ENCODE peak calls at places on chromosomes 7 and 10, in ten cellular contexts. Y is AG04450, F is astrocyte, Z is upper lobe of right lung, U is A549, M is heart left ventricle, C is kidney epithelial cell, J is breast epithelium, S is IMR-90, D is fibroblast of the aortic adventitia. N is an unnamed sample.

GRCh38 chr10:30542001-30542861 is 87.3 kb downstream of the LYZL2 start:
- DNase-seq in U (no peak), Z (no peak), J (no peak), M (no peak), F (no peak), D (no peak), Y (no peak), C (no peak), S (no peak), N (no peak)

GRCh38 chr10:17174626-17175025 is 26.8 kb downstream of the TRDMT1 start:
- DNase-seq in M (no peak), Z (no peak), Y (no peak), J (no peak), F (no peak), D (no peak), S (no peak), C (no peak), U (no peak), N (no peak)

GRCh38 chr7:144069511-144069910 is at the start of gene OR2A25:
- DNase-seq in F (no peak), Y (no peak), D (no peak), J (no peak), Z (no peak), S (no peak), C (no peak), M (no peak), U (no peak), N (no peak)

GRCh38 chr10:24483701-24484100 is 240.0 kb downstream of the ARHGAP21 start:
- DNase-seq in J (peak), C (peak), S (peak), Z (peak), U (peak), M (no peak), Y (no peak), F (peak), D (peak), N (no peak)

GRCh38 chr7:129014501-129015101 is 40.3 kb downstream of the TNPO3 start:
- DNase-seq in D (no peak), S (no peak), Z (no peak), F (no peak), M (no peak), C (no peak), Y (no peak), J (no peak), U (no peak), N (no peak)

GRCh38 chr10:28631896-28632596 is 45.3 kb upstream of the BAMBI start:
- DNase-seq in M (no peak), J (no peak), F (peak), C (peak), Z (no peak), Y (no peak), U (no peak), S (peak), D (no peak), N (no peak)

GRCh38 chr7:157616931-157617330 is 280.1 kb downstream of the DNAJB6 start:
- DNase-seq in F (no peak), D (no peak), Y (no peak), C (no peak), J (no peak), M (no peak), Z (no peak), S (no peak), U (no peak), N (no peak)

GRCh38 chr7:2523461-2523905 is 3.9 kb downstream of the LFNG start:
- DNase-seq in U (no peak), C (no peak), Y (no peak), S (no peak), M (no peak), F (no peak), D (no peak), J (peak), Z (peak), N (no peak)

GRCh38 chr10:24617771-24618396 is 105.8 kb downstream of the ARHGAP21 start:
- DNase-seq in Y (no peak), U (peak), F (peak), D (peak), Z (peak), M (peak), J (no peak), C (no peak), S (peak), N (peak)

GRCh38 chr10:1509003-1509402 is 228.3 kb downstream of the ADARB2 start:
- DNase-seq in D (no peak), Z (no peak), Y (no peak), C (no peak), M (no peak), U (no peak), J (no peak), S (no peak), F (no peak), N (no peak)

GRCh38 chr10:104332243-104333036 is 5.8 kb downstream of the ITPRIP start:
- DNase-seq in F (no peak), M (no peak), Z (no peak), U (no peak), J (no peak), S (no peak), C (no peak), Y (no peak), D (no peak), N (no peak)

GRCh38 chr10:71713135-71714040 is 6.2 kb downstream of the C10orf105 start:
- DNase-seq in U (no peak), S (peak), F (peak), Z (peak), Y (peak), J (peak), D (peak), C (no peak), M (peak), N (peak)

GRCh38 chr7:23672033-23672432 is 8.0 kb upstream of the FAM221A start:
- DNase-seq in J (no peak), Y (no peak), C (no peak), D (no peak), M (no peak), Z (no peak), F (no peak), U (no peak), S (peak), N (no peak)

GRCh38 chr7:87474533-87475358 is 734 bp downstream of the ABCB4 start:
- DNase-seq in C (peak), F (peak), J (no peak), Z (no peak), D (peak), S (no peak), U (no peak), Y (no peak), M (peak), N (no peak)

GRCh38 chr7:141351175-141351574 is 200.0 kb upstream of the AGK start:
- DNase-seq in U (no peak), J (no peak), S (no peak), Y (no peak), M (no peak), Z (no peak), D (no peak), F (no peak), C (no peak), N (no peak)

GRCh38 chr10:116891208-116891607 is 41.9 kb downstream of the ENO4 start:
- DNase-seq in J (no peak), D (peak), Z (no peak), S (peak), M (peak), C (no peak), F (peak), Y (peak), U (no peak), N (no peak)

GRCh38 chr10:48770558-48771089 is 86.0 kb downstream of the WDFY4 start:
- DNase-seq in S (no peak), Z (no peak), C (no peak), U (no peak), F (no peak), M (no peak), J (no peak), Y (no peak), D (no peak), N (no peak)

GRCh38 chr7:41294556-41295454 is 408.1 kb downstream of the INHBA start:
- DNase-seq in J (no peak), Z (no peak), M (no peak), C (no peak), U (no peak), F (no peak), S (no peak), Y (no peak), D (no peak), N (no peak)

GRCh38 chr7:47284691-47285246 is 297.1 kb downstream of the TNS3 start:
- DNase-seq in D (no peak), C (no peak), S (no peak), F (no peak), J (no peak), Z (no peak), M (no peak), Y (no peak), U (no peak), N (no peak)

GRCh38 chr10:122350893-122351292 is 23.6 kb upstream of the PLEKHA1 start:
- DNase-seq in F (no peak), Y (no peak), M (peak), Z (no peak), C (no peak), U (no peak), J (no peak), S (no peak), D (no peak), N (no peak)

DNA sequence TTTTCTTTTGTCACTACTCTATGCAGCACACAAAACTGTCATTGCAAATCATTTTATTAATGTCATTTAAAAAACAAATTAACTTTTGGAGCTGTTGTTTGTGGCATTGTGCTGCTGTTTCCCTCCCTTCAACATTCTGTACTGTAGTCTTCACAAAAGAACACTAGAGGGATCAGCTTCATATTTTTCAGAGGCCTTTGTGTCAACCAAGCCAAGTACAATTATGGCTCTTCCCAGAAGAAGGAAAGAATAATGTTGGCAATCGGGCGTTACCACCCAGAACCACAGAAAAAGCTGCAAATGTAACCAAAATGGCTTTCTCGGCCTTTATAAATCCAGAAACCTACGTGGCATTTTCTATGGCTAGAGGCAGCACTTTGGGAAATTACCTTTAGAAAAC is 98.9 kb upstream of the COL1A2 start:
- DNase-seq in F (peak), D (peak), J (no peak), C (no peak), Z (no peak), S (peak), Y (peak), M (no peak), U (peak), N (no peak)
- H3K4me3 ChIP-seq in F (no peak), D (peak), J (no peak), C (no peak), Z (no peak), S (peak), Y (peak), M (peak), U (no peak), N (peak)

GRCh38 chr7:28955723-28956607 is 2.2 kb downstream of the TRIL start:
- DNase-seq in Y (no peak), S (peak), M (peak), J (peak), C (no peak), Z (peak), D (peak), U (peak), F (no peak), N (peak)

GRCh38 chr7:28956608-28957063 is 1.5 kb downstream of the TRIL start:
- DNase-seq in D (peak), F (peak), Y (no peak), S (peak), M (peak), C (peak), U (peak), J (peak), Z (peak), N (peak)

GRCh38 chr7:28958235-28958945 is at the start of gene TRIL:
- DNase-seq in U (no peak), Y (peak), M (peak), J (peak), S (peak), F (peak), Z (peak), D (peak), C (no peak), N (peak)

GRCh38 chr7:28957822-28958234 is 302 bp downstream of the TRIL start:
- DNase-seq in J (no peak), Y (no peak), F (no peak), C (no peak), M (peak), D (no peak), Z (no peak), S (no peak), U (no peak), N (no peak)

GRCh38 chr7:28957064-28957821 is 887 bp downstream of the TRIL start:
- DNase-seq in J (peak), C (no peak), Z (peak), D (no peak), Y (no peak), M (peak), F (no peak), U (no peak), S (no peak), N (no peak)
- H3K4me3 ChIP-seq in J (peak), C (peak), Z (peak), D (peak), Y (peak), M (peak), F (peak), U (peak), S (peak), N (peak)

GRCh38 chr7:100122067-100122466 is 2.6 kb downstream of the CNPY4 start:
- DNase-seq in M (no peak), D (no peak), S (no peak), Y (no peak), U (no peak), C (no peak), F (no peak), J (peak), Z (no peak), N (no peak)

GRCh38 chr7:100119075-100119700 is at the start of the genes CNPY4 and TAF6:
- DNase-seq in Z (peak), Y (peak), U (peak), C (peak), S (peak), D (peak), J (peak), F (peak), M (peak), N (peak)

GRCh38 chr7:100119701-100120517 is 475 bp downstream of the CNPY4 start:
- DNase-seq in M (peak), F (peak), C (no peak), S (peak), Z (no peak), D (peak), J (peak), U (peak), Y (no peak), N (peak)

GRCh38 chr7:100122568-100122967 is 3.1 kb downstream of the CNPY4 start:
- DNase-seq in U (no peak), F (no peak), J (no peak), C (no peak), Y (no peak), D (no peak), S (no peak), M (no peak), Z (no peak), N (no peak)

DNA sequence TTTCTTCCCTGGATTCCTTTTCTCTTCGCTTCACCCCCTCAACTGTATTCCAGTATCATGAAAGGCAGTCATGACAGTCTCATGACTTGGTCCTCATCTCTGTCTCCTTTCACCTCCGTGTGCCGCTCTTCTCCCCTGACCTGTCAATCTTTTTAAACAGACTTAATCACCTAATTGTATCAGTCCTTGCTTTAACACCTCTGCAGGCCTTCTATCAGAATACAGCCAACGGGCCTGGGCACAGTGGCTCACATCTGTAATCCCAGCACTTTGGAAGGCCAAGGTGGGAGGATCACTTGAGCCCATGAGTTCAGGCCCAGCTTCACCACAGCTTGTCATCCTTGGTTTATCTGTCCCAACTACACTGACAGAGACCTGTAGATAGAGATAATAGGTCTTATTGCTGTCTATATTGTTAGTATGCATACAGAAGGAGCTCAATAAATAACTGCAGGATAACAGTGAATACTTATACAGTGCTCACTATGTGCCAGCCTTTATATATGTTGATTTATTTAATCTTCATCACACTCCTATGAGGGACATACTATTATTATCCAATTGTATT is 1.2 kb downstream of the CNPY4 start:
- DNase-seq in C (no peak), Z (no peak), U (no peak), F (no peak), D (no peak), J (no peak), S (no peak), Y (no peak), M (no peak), N (no peak)
- H3K4me3 ChIP-seq in C (peak), Z (peak), U (peak), F (peak), D (peak), J (peak), S (peak), Y (peak), M (peak), N (peak)

DNA sequence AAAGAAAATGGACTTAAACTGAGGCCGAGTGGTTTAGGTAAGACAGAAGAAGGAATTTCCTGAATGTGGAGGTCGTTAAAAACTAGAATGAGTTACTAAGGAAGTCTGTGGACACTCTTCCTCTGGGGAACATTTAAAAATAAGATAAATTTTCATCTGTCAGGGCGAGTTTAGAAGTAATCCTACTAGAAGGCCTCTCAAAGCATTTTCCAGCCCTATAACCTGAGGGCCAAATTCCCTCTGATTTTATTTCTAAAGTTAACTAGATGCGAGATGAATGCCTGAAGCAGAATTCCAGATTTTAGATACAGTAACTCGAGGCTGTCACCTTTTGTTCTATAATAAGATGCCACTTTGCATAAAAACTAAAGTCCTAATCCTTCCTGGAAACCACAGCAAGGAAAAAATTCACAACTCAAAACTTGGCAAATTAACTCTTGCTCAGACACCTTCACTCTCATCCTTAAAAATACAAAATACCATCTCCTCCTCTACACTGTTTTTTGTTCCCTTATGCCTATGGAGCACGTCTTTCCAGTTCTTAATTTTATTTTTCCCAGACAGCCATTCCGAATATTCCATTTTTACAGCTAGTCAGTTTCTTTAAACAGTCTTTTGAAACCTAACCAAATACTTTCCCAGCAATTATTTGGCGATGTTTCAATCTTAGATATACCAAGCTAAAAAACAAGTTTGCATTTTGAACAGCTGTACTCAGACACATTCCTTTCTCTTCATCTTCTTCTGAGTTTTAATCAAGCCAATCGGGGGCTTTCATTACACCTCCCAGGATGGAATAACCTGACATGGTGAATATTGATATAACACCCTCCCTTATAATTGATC is 420.7 kb upstream of the NFE2L3 start:
- DNase-seq in Z (no peak), D (peak), U (no peak), F (no peak), S (no peak), M (no peak), J (no peak), Y (no peak), C (no peak), N (no peak)
- H3K4me3 ChIP-seq in Z (no peak), D (no peak), U (no peak), F (no peak), S (no peak), M (no peak), J (no peak), Y (no peak), C (no peak), N (no peak)

N was measured in tibial artery.